ENCODE peak calls at places on chromosomes 11 and 22, in nine cellular contexts. S, J, Z, Y, R, B, H, Q and C are unnamed samples.

GRCh38 chr11:96275807-96276594 is 67.0 kb downstream of the MAML2 start:
- DNase-seq in B (no peak), Z (no peak), S (no peak), J (no peak), Q (no peak), H (no peak), R (no peak), Y (no peak), C (no peak)

GRCh38 chr11:66048525-66049313 is at the start of gene GAL3ST3:
- DNase-seq in J (peak; percentile 84), R (no peak), Q (no peak), S (no peak), Z (no peak), Y (no peak), B (no peak), H (peak; percentile 72), C (peak; percentile 26)

GRCh38 chr11:70742553-70743291 is 344.4 kb downstream of the CTTN start:
- DNase-seq in Y (no peak), B (no peak), Z (no peak), Q (no peak), H (no peak), J (peak; percentile 91), S (no peak), R (no peak), C (peak; percentile 45)

GRCh38 chr22:19705181-19705934 is 8.9 kb upstream of the SEPTIN5 start:
- DNase-seq in R (no peak), Y (no peak), Q (no peak), B (no peak), Z (no peak), S (no peak), H (no peak), J (peak; percentile 83), C (no peak)

GRCh38 chr11:74466916-74467885 is at the start of gene KCNE3:
- DNase-seq in R (no peak), Y (no peak), Z (no peak), S (no peak), Q (no peak), B (no peak), H (no peak), J (peak; percentile 82), C (no peak)

GRCh38 chr22:25383278-25383820 is 163.9 kb downstream of the CRYBB2 start:
- DNase-seq in B (no peak), Q (no peak), S (no peak), Y (no peak), J (peak; percentile 57), Z (no peak), H (no peak), R (no peak), C (no peak)

GRCh38 chr11:79086056-79086455 is 354.8 kb downstream of the TENM4 start:
- DNase-seq in J (no peak), Y (no peak), Z (no peak), R (no peak), H (no peak), B (no peak), Q (no peak), S (no peak), C (no peak)

GRCh38 chr22:37545703-37546435 is 14.4 kb upstream of the CDC42EP1 start:
- DNase-seq in S (no peak), H (no peak), Z (no peak), R (no peak), Y (no peak), J (peak; percentile 90), B (peak; percentile 61), Q (peak; percentile 97), C (no peak)

GRCh38 chr11:88340366-88340930 is 2.9 kb upstream of the CTSC start:
- DNase-seq in J (no peak), B (no peak), S (no peak), Q (peak; percentile 68), H (no peak), Y (no peak), R (no peak), Z (no peak), C (no peak)

GRCh38 chr11:70487763-70488162 is 89.4 kb downstream of the CTTN start:
- DNase-seq in B (no peak), J (no peak), Q (no peak), S (no peak), Z (no peak), R (no peak), Y (no peak), H (no peak), C (no peak)

GRCh38 chr22:46018859-46019258 is 41.9 kb upstream of the WNT7B start:
- DNase-seq in B (no peak), R (no peak), Y (no peak), Q (no peak), Z (no peak), H (no peak), S (no peak), J (no peak), C (no peak)

GRCh38 chr11:92224394-92225205 is at the start of gene FAT3:
- DNase-seq in H (no peak), Z (peak; percentile 54), Y (no peak), J (peak; percentile 66), B (peak; percentile 63), R (no peak), S (no peak), Q (peak; percentile 22), C (peak; percentile 25)

GRCh38 chr22:45968751-45969413 is 8.1 kb downstream of the WNT7B start:
- DNase-seq in Y (no peak), R (no peak), S (no peak), Q (peak; percentile 84), J (no peak), Z (no peak), B (no peak), H (no peak), C (no peak)

GRCh38 chr11:10328314-10329090 is 23.6 kb downstream of the ADM start:
- DNase-seq in S (no peak), H (no peak), R (no peak), Q (peak; percentile 79), J (no peak), Y (no peak), Z (no peak), B (no peak), C (no peak)

GRCh38 chr11:2580061-2580421 is 119.8 kb downstream of the KCNQ1OT1 start:
- DNase-seq in Z (no peak), R (no peak), B (no peak), S (no peak), Q (no peak), Y (no peak), J (peak; percentile 9), H (no peak), C (no peak)

GRCh38 chr11:117814766-117815261 is 9.7 kb downstream of the FXYD2 start:
- DNase-seq in H (peak; percentile 86), S (no peak), Z (peak; percentile 72), Y (peak; percentile 90), R (peak; percentile 75), J (no peak), Q (no peak), B (no peak), C (peak; percentile 46)

GRCh38 chr22:37549704-37550059 is 10.6 kb upstream of the CDC42EP1 start:
- DNase-seq in B (no peak), R (no peak), Q (no peak), H (no peak), Y (no peak), J (no peak), S (no peak), Z (no peak), C (no peak)